ENCODE peak calls at places on chromosomes 3 and 15, in nine cellular contexts. C, L, F, O, T, Y, D, H and M are unnamed samples.

GRCh38 chr3:27072943-27073725 is 296.0 kb downstream of the NEK10 start:
- DNase-seq in O (no peak), T (no peak), L (no peak), F (no peak), C (no peak), H (no peak), Y (no peak), D (no peak), M (no peak)

GRCh38 chr3:11288021-11288491 is 15.9 kb downstream of the ATG7 start:
- DNase-seq in D (no peak), T (no peak), Y (no peak), O (no peak), C (no peak), H (no peak), L (no peak), F (no peak), M (no peak)

GRCh38 chr3:127158614-127159221 is 34.2 kb upstream of the PRR23E start:
- DNase-seq in T (no peak), F (no peak), H (no peak), C (no peak), L (peak; percentile 6), Y (no peak), D (peak; percentile 24), O (no peak), M (no peak)

GRCh38 chr15:99732268-99732641 is 982 bp downstream of the LYSMD4 start:
- DNase-seq in T (no peak), F (no peak), L (no peak), H (no peak), C (no peak), O (no peak), Y (no peak), D (no peak), M (no peak)

GRCh38 chr15:51736646-51737537 is 563 bp downstream of the LYSMD2 start:
- DNase-seq in L (peak; percentile 50), H (no peak), F (no peak), C (peak; percentile 53), T (peak; percentile 77), D (peak; percentile 70), O (peak; percentile 67), Y (peak; percentile 80), M (no peak)

GRCh38 chr3:123602325-123602724 is 17.5 kb upstream of the HACD2 start:
- DNase-seq in C (no peak), O (no peak), H (no peak), D (no peak), T (no peak), L (peak; percentile 86), Y (no peak), F (no peak), M (no peak)

GRCh38 chr3:81352867-81353266 is 408.6 kb downstream of the GBE1 start:
- DNase-seq in C (no peak), D (no peak), H (no peak), F (no peak), O (no peak), T (no peak), L (peak; percentile 62), Y (no peak), M (no peak)

GRCh38 chr3:126118591-126118990 is 34.7 kb upstream of the SLC41A3 start:
- DNase-seq in L (no peak), T (peak; percentile 38), D (peak; percentile 47), H (no peak), O (peak; percentile 3), Y (no peak), C (peak; percentile 14), F (no peak), M (no peak)

GRCh38 chr3:14175383-14176037 is 2.9 kb downstream of the XPC start:
- DNase-seq in D (no peak), O (no peak), C (no peak), L (no peak), H (peak; percentile 48), T (no peak), F (no peak), Y (no peak), M (no peak)

GRCh38 chr15:100108346-100108745 is 233.4 kb downstream of the ADAMTS17 start:
- DNase-seq in Y (no peak), L (no peak), F (peak; percentile 3), O (no peak), D (no peak), C (no peak), T (peak; percentile 14), H (no peak), M (no peak)

GRCh38 chr3:70853161-70853560 is 540.7 kb upstream of the MDFIC2 start:
- DNase-seq in Y (no peak), T (no peak), F (no peak), L (no peak), D (no peak), C (no peak), O (no peak), H (no peak), M (no peak)

GRCh38 chr3:43001094-43001553 is 22.0 kb downstream of the GASK1A start:
- DNase-seq in F (peak; percentile 93), C (peak; percentile 80), L (no peak), D (peak; percentile 86), Y (no peak), O (peak; percentile 65), H (no peak), T (peak; percentile 97), M (peak; percentile 93)

GRCh38 chr3:116607205-116607604 is 102.4 kb upstream of the TUSC7 start:
- DNase-seq in O (no peak), H (no peak), T (no peak), F (no peak), C (no peak), Y (no peak), L (no peak), D (no peak), M (no peak)

GRCh38 chr3:28716939-28717338 is 368.3 kb upstream of the AZI2 start:
- DNase-seq in L (no peak), D (no peak), F (no peak), C (no peak), O (no peak), Y (no peak), T (no peak), H (no peak), M (no peak)

GRCh38 chr3:115436767-115437301 is 186.5 kb upstream of the GAP43 start:
- DNase-seq in T (no peak), L (peak; percentile 85), O (no peak), C (no peak), D (no peak), H (no peak), F (no peak), Y (no peak), M (no peak)

GRCh38 chr3:71022552-71023335 is 560.8 kb downstream of the FOXP1 start:
- DNase-seq in O (no peak), C (no peak), F (no peak), D (no peak), Y (no peak), T (no peak), H (no peak), L (peak; percentile 46), M (no peak)

GRCh38 chr3:118472586-118472985 is 562.1 kb downstream of the IGSF11 start:
- DNase-seq in L (peak; percentile 6), O (no peak), Y (no peak), C (no peak), F (no peak), D (no peak), T (no peak), H (no peak), M (no peak)

GRCh38 chr15:87567399-87567798 is 689.1 kb downstream of the NTRK3 start:
- DNase-seq in C (no peak), Y (no peak), O (no peak), L (no peak), T (no peak), H (no peak), D (no peak), F (no peak), M (no peak)

GRCh38 chr15:68442041-68442440 is 10.1 kb upstream of the ITGA11 start:
- DNase-seq in H (no peak), F (no peak), Y (no peak), T (no peak), C (no peak), O (no peak), D (no peak), L (no peak), M (no peak)

GRCh38 chr3:122064318-122064717 is 9.2 kb downstream of the CD86 start:
- DNase-seq in O (no peak), C (no peak), Y (no peak), L (no peak), F (no peak), D (no peak), T (no peak), H (no peak), M (no peak)

GRCh38 chr3:149339931-149340309 is 6.5 kb upstream of the TM4SF18 start:
- DNase-seq in L (peak; percentile 98), Y (no peak), H (no peak), D (peak; percentile 90), T (peak; percentile 85), C (peak; percentile 74), F (peak; percentile 61), O (peak; percentile 46), M (peak; percentile 74)

GRCh38 chr3:36814071-36814717 is 49.8 kb upstream of the DCLK3 start:
- DNase-seq in Y (no peak), C (no peak), L (no peak), F (no peak), O (no peak), H (no peak), T (no peak), D (no peak), M (no peak)

GRCh38 chr15:22884344-22884743 is 45.9 kb downstream of the NIPA2 start:
- DNase-seq in O (no peak), L (no peak), D (peak; percentile 33), C (no peak), T (no peak), H (no peak), F (no peak), Y (no peak), M (no peak)
- TF ChIP-seq CTCF in O (peak; percentile 32), L (no peak), D (no peak), C (no peak), T (no peak), H (no peak), F (no peak), Y (peak; percentile 27), M (no peak)

GRCh38 chr15:74531144-74531811 is 9.7 kb upstream of the ARID3B start:
- DNase-seq in F (no peak), H (no peak), Y (no peak), D (no peak), C (no peak), T (no peak), O (no peak), L (no peak), M (no peak)
- TF ChIP-seq EP300 in F (no peak), H (no peak), Y (peak; percentile 77), D (no peak), C (no peak), T (no peak), O (no peak), L (no peak), M (no peak)

DNA sequence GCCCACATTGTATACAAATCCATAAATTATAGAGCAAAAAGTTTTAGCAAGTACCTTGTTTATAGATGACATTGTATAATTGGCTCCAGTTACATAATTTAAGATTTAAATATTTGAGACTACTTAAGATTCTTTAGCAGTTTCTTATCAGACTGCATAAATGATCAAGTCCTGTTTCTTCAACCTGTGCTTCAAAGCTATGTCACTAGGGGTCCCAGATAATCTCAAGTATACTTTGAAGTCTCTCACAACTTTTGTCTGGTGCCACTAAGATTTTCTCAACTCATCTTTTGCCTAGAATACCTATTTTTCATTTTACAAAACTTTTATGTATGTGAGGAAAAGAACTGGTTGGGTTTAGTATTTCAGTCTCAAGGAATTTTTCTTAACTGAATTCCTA is 205.5 kb downstream of the STAG1 start:
- DNase-seq in F (no peak), H (no peak), O (no peak), D (no peak), C (no peak), T (no peak), Y (no peak), L (peak; percentile 16), M (no peak)
- TF ChIP-seq CTCF in F (no peak), H (no peak), O (peak; percentile 13), D (no peak), C (no peak), T (no peak), Y (peak; percentile 33), L (no peak), M (no peak)

GRCh38 chr15:25693321-25694237 is 169.5 kb downstream of the ATP10A start:
- DNase-seq in D (peak; percentile 57), L (peak; percentile 21), F (no peak), H (no peak), O (no peak), Y (peak; percentile 68), T (peak; percentile 65), C (no peak), M (no peak)
- TF ChIP-seq EP300 in D (no peak), L (no peak), F (no peak), H (no peak), O (no peak), Y (no peak), T (no peak), C (no peak), M (no peak)